ENCODE peak calls at places on chromosome 9, in nine cellular contexts. Q is mammary epithelial cell; B is K562; W is Peyer's patch; R is A549; X is CD4-positive, alpha-beta T cell; H is breast epithelium; Z is body of pancreas; C is lung. E is an unnamed sample.

GRCh38 chr9:134689320-134690181 is 47.9 kb downstream of the COL5A1 start:
- DNase-seq in Q (peak), B (peak), W (peak), R (peak), X (no peak), H (peak), Z (peak), C (peak), E (peak)

GRCh38 chr9:136138566-136138965 is 19.9 kb upstream of the TMEM250 start:
- DNase-seq in Q (no peak), B (peak), W (peak), R (peak), X (no peak), H (no peak), Z (peak), C (no peak), E (no peak)

GRCh38 chr9:104429147-104429546 is 74.9 kb upstream of the OR13F1 start:
- DNase-seq in Q (no peak), B (no peak), W (no peak), R (no peak), X (no peak), H (no peak), Z (no peak), C (no peak), E (no peak)

GRCh38 chr9:111429175-111429574 is 55.0 kb downstream of the ECPAS start:
- DNase-seq in Q (no peak), B (no peak), W (no peak), R (no peak), X (no peak), H (no peak), Z (no peak), C (no peak), E (no peak)

GRCh38 chr9:126528111-126528510 is 85.6 kb upstream of the LMX1B start:
- DNase-seq in Q (no peak), B (no peak), W (no peak), R (no peak), X (no peak), H (no peak), Z (no peak), C (no peak), E (peak)

GRCh38 chr9:128251701-128252100 is 24.1 kb downstream of the GOLGA2 start:
- DNase-seq in Q (no peak), B (no peak), W (no peak), R (no peak), X (no peak), H (no peak), Z (no peak), C (no peak), E (no peak)

GRCh38 chr9:34272146-34272545 is 56.9 kb downstream of the KIF24 start:
- DNase-seq in Q (no peak), B (no peak), W (no peak), R (no peak), X (no peak), H (no peak), Z (no peak), C (no peak), E (no peak)

GRCh38 chr9:79768199-79768598 is 196.4 kb downstream of the TLE4 start:
- DNase-seq in Q (no peak), B (no peak), W (no peak), R (no peak), X (no peak), H (no peak), Z (no peak), C (no peak), E (no peak)

GRCh38 chr9:27625751-27626628 is 52.7 kb upstream of the C9orf72 start:
- DNase-seq in Q (peak), B (no peak), W (no peak), R (no peak), X (no peak), H (no peak), Z (no peak), C (no peak), E (no peak)

GRCh38 chr9:35518981-35519679 is 29.2 kb downstream of the RUSC2 start:
- DNase-seq in Q (peak), B (no peak), W (no peak), R (peak), X (no peak), H (no peak), Z (no peak), C (no peak), E (no peak)

GRCh38 chr9:127583605-127584053 is 28.4 kb upstream of the STXBP1 start:
- DNase-seq in Q (peak), B (no peak), W (no peak), R (no peak), X (no peak), H (no peak), Z (no peak), C (no peak), E (no peak)

GRCh38 chr9:33942471-33943083 is 106.1 kb downstream of the UBAP2 start:
- DNase-seq in Q (peak), B (no peak), W (no peak), R (peak), X (no peak), H (no peak), Z (no peak), C (no peak), E (no peak)

GRCh38 chr9:111360881-111361280 is 30.9 kb upstream of the OR2K2 start:
- DNase-seq in Q (no peak), B (no peak), W (no peak), R (no peak), X (no peak), H (no peak), Z (no peak), C (no peak), E (no peak)

GRCh38 chr9:24127519-24127918 is 301.5 kb upstream of the ELAVL2 start:
- DNase-seq in Q (no peak), B (no peak), W (no peak), R (no peak), X (no peak), H (no peak), Z (no peak), C (no peak), E (no peak)

GRCh38 chr9:128818839-128819715 is 777 bp downstream of the ENDOG start:
- DNase-seq in Q (peak), B (no peak), W (peak), R (no peak), X (peak), H (no peak), Z (peak), C (no peak), E (peak)

GRCh38 chr9:24257726-24258125 is 288.0 kb downstream of the IZUMO3 start:
- DNase-seq in Q (peak), B (no peak), W (no peak), R (no peak), X (no peak), H (no peak), Z (no peak), C (no peak), E (no peak)

GRCh38 chr9:113913426-113914195 is 37.5 kb downstream of the ZNF618 start:
- DNase-seq in Q (no peak), B (no peak), W (no peak), R (no peak), X (no peak), H (no peak), Z (peak), C (no peak), E (no peak)

GRCh38 chr9:110049699-110050450 is 158.1 kb downstream of the C9orf152 start:
- DNase-seq in Q (peak), B (no peak), W (peak), R (no peak), X (peak), H (no peak), Z (peak), C (no peak), E (peak)

GRCh38 chr9:108103294-108103693 is 613.7 kb upstream of the KLF4 start:
- DNase-seq in Q (peak), B (no peak), W (no peak), R (no peak), X (no peak), H (no peak), Z (no peak), C (no peak), E (no peak)

GRCh38 chr9:93865716-93866115 is 89.4 kb downstream of the BARX1 start:
- DNase-seq in Q (no peak), B (no peak), W (no peak), R (no peak), X (no peak), H (no peak), Z (no peak), C (no peak), E (no peak)

GRCh38 chr9:93865245-93865644 is 89.9 kb downstream of the BARX1 start:
- DNase-seq in Q (no peak), B (no peak), W (no peak), R (no peak), X (no peak), H (no peak), Z (no peak), C (no peak), E (no peak)

GRCh38 chr9:93862877-93863545 is 92.1 kb downstream of the BARX1 start:
- DNase-seq in Q (no peak), B (no peak), W (no peak), R (no peak), X (no peak), H (no peak), Z (no peak), C (no peak), E (no peak)

GRCh38 chr9:93864840-93865239 is 90.3 kb downstream of the BARX1 start:
- DNase-seq in Q (no peak), B (no peak), W (no peak), R (no peak), X (no peak), H (no peak), Z (no peak), C (no peak), E (peak)

DNA sequence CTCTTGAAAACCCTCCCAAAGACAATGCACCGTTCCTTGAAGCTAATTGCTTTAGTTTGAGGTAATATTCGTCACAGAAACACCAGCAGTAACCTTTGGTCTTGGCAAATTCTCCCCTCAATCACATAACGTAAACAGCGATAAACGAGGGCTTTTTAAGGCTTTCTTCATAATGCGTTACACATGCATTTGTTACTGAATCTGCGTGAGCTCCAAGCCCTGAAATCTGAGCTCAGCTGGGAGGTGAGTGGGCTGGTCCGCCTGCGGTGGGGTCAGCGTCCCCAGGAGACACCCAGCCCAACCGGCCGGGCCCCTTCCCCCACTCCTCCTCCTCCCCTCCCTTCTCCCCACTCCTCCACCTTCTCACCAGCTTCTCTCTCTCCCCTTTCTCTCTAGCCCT is 91.1 kb downstream of the BARX1 start:
- DNase-seq in Q (no peak), B (no peak), W (no peak), R (no peak), X (no peak), H (no peak), Z (no peak), C (no peak), E (no peak)
- H3K27ac ChIP-seq in Q (no peak), B (no peak), W (no peak), R (no peak), X (no peak), H (no peak), Z (no peak), C (no peak), E (no peak)

DNA sequence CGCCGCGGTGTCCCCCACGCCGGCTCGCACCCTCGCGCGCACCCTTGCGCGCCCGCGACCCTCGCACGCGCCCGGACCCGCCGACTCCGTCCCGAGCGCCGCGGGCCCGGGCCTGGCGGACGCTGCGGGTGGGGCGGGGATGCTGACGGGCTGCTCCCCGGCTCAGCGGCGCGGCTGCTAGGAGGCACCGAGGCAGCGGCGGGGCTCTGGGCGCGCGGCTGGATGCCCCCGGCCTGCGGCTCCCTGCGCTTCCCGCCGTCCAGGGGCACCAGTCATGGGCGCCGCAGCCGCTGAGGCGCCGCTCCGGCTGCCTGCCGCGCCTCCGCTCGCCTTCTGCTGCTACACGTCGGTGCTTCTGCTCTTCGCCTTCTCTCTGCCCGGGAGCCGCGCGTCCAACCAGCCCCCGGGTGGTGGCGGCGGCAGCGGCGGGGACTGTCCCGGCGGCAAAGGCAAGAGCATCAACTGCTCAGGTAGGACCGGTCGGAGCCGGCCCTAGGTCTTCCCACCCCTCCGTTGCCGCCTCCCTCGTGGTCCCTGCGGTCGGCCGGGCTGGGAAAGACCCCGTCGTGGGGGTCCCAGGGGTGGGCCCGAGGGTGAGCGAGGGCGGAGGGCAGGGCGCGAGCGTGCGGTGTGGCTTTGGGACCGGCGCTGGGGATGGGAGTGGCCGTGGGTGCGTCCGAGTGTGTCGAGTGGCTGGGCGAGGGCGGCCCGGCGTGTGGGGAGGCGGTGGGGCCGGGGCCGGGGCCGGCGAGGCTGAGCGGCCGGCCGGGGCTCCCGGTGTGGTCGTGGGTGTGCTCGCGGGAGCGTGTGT is 527 bp downstream of the TMEFF1 start:
- DNase-seq in Q (peak), B (peak), W (no peak), R (peak), X (peak), H (no peak), Z (peak), C (no peak), E (peak)
- TF ChIP-seq CTCF in Q (no peak), B (no peak), W (no peak), R (no peak), X (no peak), H (no peak), Z (no peak), C (no peak), E (no peak)

GRCh38 chr9:118522093-118523028 is 818.2 kb downstream of the TLR4 start:
- DNase-seq in Q (peak), B (peak), W (peak), R (peak), X (no peak), H (no peak), Z (peak), C (no peak), E (peak)
- H3K27ac ChIP-seq in Q (no peak), B (no peak), W (no peak), R (no peak), X (no peak), H (no peak), Z (no peak), C (no peak), E (no peak)

DNA sequence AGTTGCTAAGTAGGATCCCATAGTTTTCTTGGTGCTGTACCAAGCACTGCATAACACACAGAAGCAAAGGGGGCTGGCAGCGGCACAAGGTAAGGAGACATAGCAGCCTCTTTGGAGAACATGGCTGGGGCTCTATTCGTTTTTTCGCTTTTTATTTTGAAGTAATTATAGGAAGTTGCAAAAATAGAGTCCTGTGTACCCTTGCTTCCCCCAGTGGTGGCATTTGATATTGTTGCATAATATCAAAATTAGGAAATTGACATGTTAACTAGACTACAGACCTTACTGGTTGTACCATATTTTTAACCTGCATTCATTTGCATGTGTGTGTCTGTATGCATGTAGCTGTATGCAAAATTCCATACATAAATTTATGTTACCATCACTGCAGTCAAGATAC is 6.6 kb upstream of the UBQLN1 start:
- DNase-seq in Q (no peak), B (peak), W (no peak), R (no peak), X (no peak), H (no peak), Z (no peak), C (no peak), E (no peak)
- TF ChIP-seq CTCF in Q (peak), B (peak), W (peak), R (no peak), X (peak), H (no peak), Z (peak), C (no peak), E (no peak)

GRCh38 chr9:5790923-5791322 is 42.0 kb downstream of the ERMP1 start:
- DNase-seq in Q (no peak), B (no peak), W (no peak), R (no peak), X (no peak), H (no peak), Z (no peak), C (no peak), E (no peak)
- H3K27ac ChIP-seq in Q (no peak), B (no peak), W (no peak), R (no peak), X (no peak), H (no peak), Z (no peak), C (no peak), E (no peak)

DNA sequence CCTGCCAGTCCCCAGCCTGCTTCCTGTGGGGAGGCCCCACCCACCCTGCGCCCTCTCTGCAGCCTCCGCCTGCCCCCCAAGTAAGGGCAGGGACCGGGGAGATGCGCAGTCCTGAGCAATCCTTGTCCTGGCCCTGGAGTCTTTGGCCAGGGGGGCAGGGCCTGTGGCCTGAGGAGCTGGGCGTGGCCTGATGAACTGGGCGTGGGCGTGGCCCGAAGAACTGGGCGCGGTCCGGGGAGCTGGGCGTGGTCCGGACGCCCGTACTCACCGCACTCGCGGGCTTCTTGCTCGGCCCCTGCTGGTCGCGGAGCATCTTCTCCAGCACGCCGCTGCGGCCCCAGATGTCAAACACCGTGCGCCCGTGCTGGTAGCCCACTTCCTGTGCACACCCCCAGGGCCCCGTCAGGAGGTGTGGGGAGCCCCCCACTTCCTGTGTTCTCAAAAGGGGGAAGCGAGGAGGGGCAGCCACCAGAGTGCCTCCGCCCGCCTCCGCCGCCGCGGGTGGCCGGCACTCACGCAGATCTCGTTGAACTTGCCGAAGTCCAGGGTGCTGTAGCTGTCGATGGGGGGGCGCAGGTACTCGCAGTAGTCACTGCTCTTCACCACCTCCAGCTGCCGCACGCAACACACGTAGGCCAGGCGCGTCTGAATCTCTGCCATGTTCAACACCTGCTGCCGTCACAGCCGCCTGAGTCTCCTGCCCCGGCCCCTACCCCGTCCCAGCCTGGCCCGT is 2.7 kb upstream of the NSMF start:
- DNase-seq in Q (no peak), B (peak), W (peak), R (peak), X (peak), H (no peak), Z (no peak), C (peak), E (peak)
- TF ChIP-seq CTCF in Q (no peak), B (peak), W (no peak), R (no peak), X (no peak), H (no peak), Z (no peak), C (no peak), E (no peak)